ENCODE peak calls at places on chromosomes 12 and 14, in ten cellular contexts. W, K, R, C, M, B, F, L, Z and D are unnamed samples.

GRCh38 chr12:117685115-117685926 is 283.5 kb downstream of the KSR2 start:
- DNase-seq in W (peak; percentile 89), K (no peak), R (no peak), C (no peak), M (peak; percentile 94), B (no peak), F (no peak), L (peak; percentile 97), Z (peak; percentile 74), D (peak; percentile 85)

GRCh38 chr12:89947437-89948265 is 239.0 kb upstream of the ATP2B1 start:
- DNase-seq in W (peak; percentile 89), K (no peak), R (no peak), C (peak; percentile 90), M (no peak), B (no peak), F (no peak), L (no peak), Z (no peak), D (peak; percentile 88)

GRCh38 chr14:65377576-65377975 is 35.0 kb upstream of the FUT8 start:
- DNase-seq in W (no peak), K (no peak), R (no peak), C (peak; percentile 60), M (no peak), B (no peak), F (no peak), L (no peak), Z (no peak), D (no peak)

GRCh38 chr14:20350860-20351259 is 7.4 kb downstream of the PARP2 start:
- DNase-seq in W (peak; percentile 9), K (no peak), R (no peak), C (peak; percentile 44), M (no peak), B (no peak), F (no peak), L (no peak), Z (no peak), D (no peak)

GRCh38 chr12:25689996-25690501 is 137.0 kb upstream of the LMNTD1 start:
- DNase-seq in W (no peak), K (no peak), R (no peak), C (peak; percentile 68), M (no peak), B (no peak), F (no peak), L (no peak), Z (peak; percentile 40), D (peak; percentile 27)

GRCh38 chr12:113239811-113240331 is 18.6 kb downstream of the TPCN1 start:
- DNase-seq in W (no peak), K (no peak), R (no peak), C (peak; percentile 40), M (peak; percentile 82), B (no peak), F (no peak), L (no peak), Z (no peak), D (no peak)

GRCh38 chr14:69695664-69696527 is 71.0 kb upstream of the SRSF5 start:
- DNase-seq in W (no peak), K (no peak), R (no peak), C (peak; percentile 61), M (peak; percentile 84), B (no peak), F (no peak), L (no peak), Z (no peak), D (peak; percentile 50)

GRCh38 chr14:54348001-54348611 is 48.7 kb upstream of the CDKN3 start:
- DNase-seq in W (peak; percentile 59), K (no peak), R (no peak), C (peak; percentile 66), M (no peak), B (no peak), F (no peak), L (no peak), Z (no peak), D (no peak)

GRCh38 chr12:92396647-92397258 is 251.1 kb upstream of the BTG1 start:
- DNase-seq in W (peak; percentile 65), K (no peak), R (no peak), C (peak; percentile 14), M (no peak), B (no peak), F (no peak), L (no peak), Z (no peak), D (peak; percentile 62)

GRCh38 chr12:44377443-44378160 is 498.5 kb downstream of the NELL2 start:
- DNase-seq in W (no peak), K (no peak), R (no peak), C (no peak), M (no peak), B (no peak), F (no peak), L (no peak), Z (no peak), D (no peak)

GRCh38 chr12:120388711-120389431 is 19.9 kb upstream of the MSI1 start:
- DNase-seq in W (no peak), K (no peak), R (no peak), C (no peak), M (no peak), B (no peak), F (no peak), L (peak; percentile 91), Z (no peak), D (no peak)

GRCh38 chr12:77995436-77996167 is 164.9 kb downstream of the NAV3 start:
- DNase-seq in W (peak; percentile 84), K (no peak), R (no peak), C (no peak), M (no peak), B (no peak), F (no peak), L (no peak), Z (no peak), D (peak; percentile 95)

GRCh38 chr12:52003591-52003990 is 3.2 kb upstream of the TAMALIN start:
- DNase-seq in W (no peak), K (no peak), R (no peak), C (no peak), M (no peak), B (no peak), F (no peak), L (no peak), Z (no peak), D (no peak)

GRCh38 chr12:23555808-23556207 is 393.7 kb downstream of the SOX5 start:
- DNase-seq in W (no peak), K (no peak), R (no peak), C (no peak), M (no peak), B (no peak), F (no peak), L (no peak), Z (no peak), D (no peak)

GRCh38 chr12:121582583-121583333 is 1.9 kb upstream of the KDM2B start:
- DNase-seq in W (peak; percentile 72), K (no peak), R (no peak), C (peak; percentile 39), M (no peak), B (no peak), F (no peak), L (peak; percentile 87), Z (no peak), D (peak; percentile 61)

GRCh38 chr14:104465482-104466390 is 113.8 kb upstream of the C14orf180 start:
- DNase-seq in W (no peak), K (no peak), R (no peak), C (no peak), M (peak; percentile 43), B (no peak), F (no peak), L (no peak), Z (no peak), D (no peak)

GRCh38 chr12:77751939-77752338 is 78.8 kb upstream of the NAV3 start:
- DNase-seq in W (no peak), K (no peak), R (no peak), C (peak; percentile 66), M (no peak), B (no peak), F (no peak), L (no peak), Z (no peak), D (peak; percentile 70)

GRCh38 chr12:93609281-93610192 is 37.1 kb downstream of the SOCS2 start:
- DNase-seq in W (no peak), K (no peak), R (no peak), C (no peak), M (no peak), B (no peak), F (no peak), L (no peak), Z (no peak), D (no peak)

GRCh38 chr14:56949828-56950227 is 139.5 kb upstream of the OTX2 start:
- DNase-seq in W (peak; percentile 1), K (no peak), R (no peak), C (peak; percentile 2), M (no peak), B (no peak), F (no peak), L (no peak), Z (peak; percentile 11), D (peak; percentile 0)